ENCODE peak calls at places on chromosomes 13 and 19, in five cellular contexts. One of them, this sample, is unnamed.

GRCh38 chr13:27038323-27038722 is 133.3 kb downstream of the USP12 start:
- DNase-seq in A549: peak; percentile 38
- DNase-seq in HepG2: no peak
- DNase-seq in K562: no peak
- DNase-seq in GM12878: no peak
- DNase-seq in this sample: no peak

GRCh38 chr19:41575998-41576397 is at the start of gene CEACAM21:
- DNase-seq in K562: no peak
- DNase-seq in HepG2: no peak
- DNase-seq in GM12878: no peak
- DNase-seq in A549: no peak
- DNase-seq in this sample: no peak

GRCh38 chr13:110499621-110500281 is 61.8 kb downstream of the RAB20 start:
- DNase-seq in HepG2: no peak
- DNase-seq in A549: peak; percentile 31
- DNase-seq in GM12878: no peak
- DNase-seq in K562: no peak
- DNase-seq in this sample: no peak

GRCh38 chr13:44930907-44931676 is 58.2 kb downstream of the NUFIP1 start:
- DNase-seq in A549: no peak
- DNase-seq in HepG2: no peak
- DNase-seq in GM12878: no peak
- DNase-seq in K562: no peak
- DNase-seq in this sample: no peak

GRCh38 chr19:3073159-3073563 is 10.9 kb upstream of the TLE5 start:
- DNase-seq in GM12878: no peak
- DNase-seq in A549: peak; percentile 58
- DNase-seq in K562: peak; percentile 91
- DNase-seq in HepG2: peak; percentile 71
- DNase-seq in this sample: no peak

GRCh38 chr19:18306209-18306902 is 16.5 kb downstream of the LSM4 start:
- DNase-seq in GM12878: no peak
- DNase-seq in K562: no peak
- DNase-seq in A549: no peak
- DNase-seq in HepG2: no peak
- DNase-seq in this sample: no peak

GRCh38 chr13:114279770-114280169 is 1.6 kb upstream of the UPF3A start:
- DNase-seq in HepG2: no peak
- DNase-seq in A549: no peak
- DNase-seq in K562: peak; percentile 33
- DNase-seq in GM12878: no peak
- DNase-seq in this sample: no peak

GRCh38 chr19:39778763-39779162 is at the start of gene LEUTX:
- DNase-seq in GM12878: peak; percentile 55
- DNase-seq in HepG2: no peak
- DNase-seq in K562: no peak
- DNase-seq in A549: no peak
- DNase-seq in this sample: no peak

GRCh38 chr19:5951338-5951861 is 26.5 kb downstream of the RANBP3 start:
- DNase-seq in K562: no peak
- DNase-seq in GM12878: no peak
- DNase-seq in HepG2: no peak
- DNase-seq in A549: no peak
- DNase-seq in this sample: peak; percentile 33

GRCh38 chr19:38251564-38252051 is 4.6 kb downstream of the PPP1R14A start:
- DNase-seq in K562: no peak
- DNase-seq in A549: no peak
- DNase-seq in GM12878: no peak
- DNase-seq in HepG2: no peak
- DNase-seq in this sample: no peak

GRCh38 chr13:45873491-45874360 is 22.2 kb upstream of the SIAH3 start:
- DNase-seq in HepG2: peak; percentile 5
- DNase-seq in GM12878: no peak
- DNase-seq in A549: no peak
- DNase-seq in K562: no peak
- DNase-seq in this sample: no peak

GRCh38 chr13:96728463-96728862 is 265.8 kb downstream of the OXGR1 start:
- DNase-seq in A549: no peak
- DNase-seq in GM12878: no peak
- DNase-seq in K562: no peak
- DNase-seq in HepG2: no peak
- DNase-seq in this sample: no peak

GRCh38 chr19:23203841-23204344 is 46.3 kb downstream of the ZNF724 start:
- DNase-seq in A549: no peak
- DNase-seq in GM12878: no peak
- DNase-seq in HepG2: no peak
- DNase-seq in K562: peak; percentile 17
- DNase-seq in this sample: peak; percentile 66

GRCh38 chr13:29504691-29505090 is 90.8 kb downstream of the SLC7A1 start:
- DNase-seq in GM12878: no peak
- DNase-seq in K562: no peak
- DNase-seq in A549: no peak
- DNase-seq in HepG2: no peak
- DNase-seq in this sample: no peak

GRCh38 chr13:110212529-110212928 is 94.4 kb downstream of the COL4A1 start:
- DNase-seq in K562: no peak
- DNase-seq in HepG2: no peak
- DNase-seq in GM12878: no peak
- DNase-seq in A549: no peak
- DNase-seq in this sample: no peak

GRCh38 chr19:51338563-51339312 is 3.2 kb downstream of the VSIG10L start:
- DNase-seq in GM12878: peak; percentile 24
- DNase-seq in A549: peak; percentile 88
- DNase-seq in HepG2: peak; percentile 68
- DNase-seq in K562: peak; percentile 94
- DNase-seq in this sample: peak; percentile 91

GRCh38 chr19:38741670-38742069 is 2.6 kb downstream of the CAPN12 start:
- DNase-seq in GM12878: no peak
- DNase-seq in A549: no peak
- DNase-seq in HepG2: no peak
- DNase-seq in K562: no peak
- DNase-seq in this sample: no peak

GRCh38 chr13:77980592-77980991 is 62.0 kb upstream of the EDNRB start:
- DNase-seq in HepG2: no peak
- DNase-seq in K562: no peak
- DNase-seq in GM12878: no peak
- DNase-seq in A549: peak; percentile 31
- DNase-seq in this sample: no peak

DNA sequence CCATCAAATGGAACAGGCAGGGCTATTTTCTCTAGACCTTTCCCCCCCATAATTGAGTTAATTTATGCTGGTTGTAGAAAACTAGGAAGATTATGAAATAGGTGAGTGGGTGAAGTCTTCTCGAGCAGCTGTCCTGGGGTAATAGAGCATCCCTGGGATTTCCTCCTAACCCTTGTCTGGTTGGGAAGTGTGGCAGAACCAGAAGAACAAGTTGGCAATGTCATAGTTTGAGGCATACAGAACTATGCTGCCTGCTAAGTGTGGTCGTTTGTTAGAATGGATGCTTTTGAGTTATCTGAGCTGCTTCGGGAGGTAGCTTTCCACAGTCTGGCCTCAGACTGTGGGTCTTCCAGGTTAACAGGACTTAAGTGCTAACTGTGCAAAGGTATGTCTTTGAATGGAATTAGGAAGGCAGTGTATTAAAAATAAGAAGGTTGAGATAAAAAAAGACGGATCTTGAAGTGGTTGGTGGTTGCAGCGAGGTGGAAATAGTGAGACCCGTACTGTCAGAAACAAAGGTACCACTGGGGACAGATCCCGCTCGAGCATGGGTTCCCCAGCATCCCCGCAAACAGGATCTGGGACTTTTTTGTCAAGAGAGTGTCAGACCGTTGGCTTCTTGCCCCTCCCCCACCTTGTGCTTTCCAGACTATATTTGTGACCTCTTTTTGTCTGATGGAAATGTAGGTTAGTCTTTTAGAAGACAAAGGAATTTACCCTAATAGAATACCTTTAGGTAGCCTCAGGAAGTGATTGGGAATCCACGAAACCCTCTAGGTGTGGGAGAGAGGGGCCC is 4.0 kb downstream of the GATAD2A start:
- DNase-seq in GM12878: no peak
- DNase-seq in K562: no peak
- DNase-seq in HepG2: no peak
- DNase-seq in A549: no peak
- DNase-seq in this sample: no peak
- TF ChIP-seq ESRRA in GM12878: no peak
- TF ChIP-seq ESRRA in K562: no peak
- TF ChIP-seq ESRRA in HepG2: no peak
- TF ChIP-seq ESRRA in A549: no peak
- TF ChIP-seq ESRRA in this sample: no peak

DNA sequence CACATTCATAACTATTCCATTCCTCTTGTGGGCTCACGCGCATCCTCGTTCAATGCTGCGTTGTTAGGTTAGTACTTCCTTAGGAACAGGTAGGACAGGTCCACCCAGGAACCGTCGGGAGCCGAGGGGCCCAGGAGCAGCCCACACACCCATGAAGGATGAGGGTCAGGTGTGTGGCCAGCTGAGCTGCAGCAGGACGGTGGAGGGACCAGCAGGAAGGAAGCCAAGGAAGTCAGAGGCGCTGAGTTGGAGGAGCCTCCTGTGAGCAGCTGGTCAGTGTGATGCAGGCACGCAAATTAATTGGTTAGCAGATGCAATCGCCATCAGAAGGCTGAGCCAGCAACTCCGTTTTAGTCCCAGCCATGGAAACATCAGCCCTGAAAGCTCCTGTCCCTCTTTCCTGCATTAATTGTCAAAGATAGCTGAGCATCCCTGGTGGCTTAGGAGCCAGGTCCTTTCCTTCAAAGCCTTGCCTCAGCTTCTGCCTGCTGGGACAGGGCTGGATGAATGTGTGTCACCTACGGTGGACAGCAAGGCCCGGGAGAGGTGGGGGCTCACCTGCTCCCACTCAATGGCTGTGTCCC is 114.9 kb upstream of the SOX1 start:
- DNase-seq in A549: no peak
- DNase-seq in K562: no peak
- DNase-seq in HepG2: no peak
- DNase-seq in GM12878: no peak
- DNase-seq in this sample: no peak
- TF ChIP-seq ESRRA in A549: no peak
- TF ChIP-seq ESRRA in K562: no peak
- TF ChIP-seq ESRRA in HepG2: no peak
- TF ChIP-seq ESRRA in GM12878: no peak
- TF ChIP-seq ESRRA in this sample: no peak

DNA sequence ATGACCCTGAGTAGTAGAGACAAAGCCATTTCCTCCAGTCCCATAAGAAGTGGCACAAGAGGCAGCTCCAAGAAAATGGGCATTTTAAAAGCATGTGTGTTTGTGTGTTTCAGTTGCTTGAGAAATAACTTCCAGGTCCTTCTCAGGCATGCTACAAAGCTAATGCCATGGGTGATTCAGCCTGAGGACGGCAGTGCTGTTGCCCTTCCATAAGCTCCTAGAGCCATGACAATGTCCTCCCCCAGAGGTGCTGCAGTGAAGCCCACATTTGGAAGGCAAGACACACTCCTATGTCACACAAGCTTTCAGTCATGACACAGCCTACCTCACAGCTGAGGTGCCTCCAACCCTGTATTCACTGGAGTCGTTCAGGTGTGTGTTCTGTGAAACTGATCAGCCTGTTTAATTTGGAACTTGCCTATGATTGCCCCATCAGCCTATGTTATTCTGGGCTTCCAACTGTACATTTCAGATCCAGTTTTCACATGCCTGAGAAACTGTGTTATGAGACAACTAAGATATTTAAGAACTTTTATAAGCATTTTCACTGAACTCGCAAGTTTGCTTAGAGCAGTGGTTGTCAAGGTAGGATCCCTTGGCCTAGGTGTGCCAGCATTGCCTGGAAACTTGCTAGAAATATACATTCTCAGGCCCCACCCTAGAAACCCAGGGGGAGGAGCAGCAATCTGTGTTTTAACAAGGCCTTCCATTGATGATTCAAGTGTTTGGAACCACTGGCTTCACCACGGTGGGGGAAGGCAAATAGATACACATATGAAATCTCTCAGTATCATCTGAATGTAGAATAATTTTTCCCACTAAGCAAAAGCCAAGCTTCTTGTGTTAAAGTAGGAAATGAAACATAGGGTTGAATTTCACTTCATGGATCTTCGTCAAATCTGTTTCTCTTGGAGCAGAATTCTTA is 213.4 kb downstream of the FOXO1 start:
- DNase-seq in K562: no peak
- DNase-seq in HepG2: peak; percentile 63
- DNase-seq in GM12878: no peak
- DNase-seq in A549: peak; percentile 33
- DNase-seq in this sample: no peak
- TF ChIP-seq ESRRA in K562: no peak
- TF ChIP-seq ESRRA in HepG2: no peak
- TF ChIP-seq ESRRA in GM12878: no peak
- TF ChIP-seq ESRRA in A549: no peak
- TF ChIP-seq ESRRA in this sample: no peak

GRCh38 chr19:14629557-14629956 is 45.1 kb downstream of the ADGRE3 start:
- DNase-seq in HepG2: no peak
- DNase-seq in GM12878: no peak
- DNase-seq in K562: no peak
- DNase-seq in A549: no peak
- DNase-seq in this sample: no peak

DNA sequence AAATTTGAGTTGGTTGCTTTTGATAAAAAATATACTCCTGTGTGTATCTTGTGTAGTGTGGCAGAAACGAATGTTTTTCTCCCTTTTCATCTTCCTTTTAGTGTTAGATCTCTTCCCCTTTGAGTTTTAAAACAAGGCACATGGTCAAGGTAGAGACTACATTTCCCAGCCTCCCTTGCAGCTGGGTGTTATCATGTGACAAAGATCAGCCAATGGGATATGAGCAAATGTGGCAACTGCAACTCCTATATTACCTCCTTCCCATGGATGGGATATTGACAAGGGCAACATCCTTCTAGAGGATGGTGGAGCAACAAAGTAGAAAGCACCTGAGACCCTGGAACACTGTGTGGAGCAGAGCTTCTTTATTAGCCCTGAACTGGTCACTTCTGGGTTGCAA is 42.4 kb downstream of the ADGRE3 start:
- DNase-seq in A549: peak; percentile 45
- DNase-seq in HepG2: peak; percentile 32
- DNase-seq in K562: peak; percentile 68
- DNase-seq in GM12878: peak; percentile 40
- DNase-seq in this sample: peak; percentile 37
- TF ChIP-seq ESRRA in A549: no peak
- TF ChIP-seq ESRRA in HepG2: no peak
- TF ChIP-seq ESRRA in K562: no peak
- TF ChIP-seq ESRRA in GM12878: no peak
- TF ChIP-seq ESRRA in this sample: no peak

This sample was measured in WTC11.